ENCODE peak calls at places on chromosomes 2 and 18, in ten cellular contexts. B is GM20000; U is NCI-H345; X is activated CD8-positive, alpha-beta memory T cell treated with anti-CD3 and anti-CD28 coated beads, Interleukin-2, amount 50 U/mL, for 4 hours; Y is left kidney; K is left ventricle myocardium inferior; D is nephron progenitor cell; T is chondrocyte; H is upper lobe of right lung; P is GM06990. E is an unnamed sample.

GRCh38 chr2:10009811-10010781 is 33.3 kb upstream of the KLF11 start:
- DNase-seq in B (no peak), U (no peak), X (no peak), Y (no peak), K (peak), D (no peak), T (peak), H (peak), P (no peak), E (no peak)

GRCh38 chr18:23812566-23813440 is 123.5 kb downstream of the LAMA3 start:
- DNase-seq in B (peak), U (peak), X (no peak), Y (peak), K (no peak), D (no peak), T (no peak), H (no peak), P (no peak), E (no peak)

GRCh38 chr2:15141211-15141610 is 419.9 kb downstream of the NBAS start:
- DNase-seq in B (no peak), U (no peak), X (no peak), Y (no peak), K (no peak), D (no peak), T (no peak), H (no peak), P (no peak), E (no peak)

GRCh38 chr2:68796306-68796905 is 61.8 kb downstream of the ARHGAP25 start:
- DNase-seq in B (no peak), U (no peak), X (no peak), Y (no peak), K (no peak), D (no peak), T (no peak), H (no peak), P (no peak), E (no peak)

GRCh38 chr2:127041259-127041970 is 65.5 kb downstream of the BIN1 start:
- DNase-seq in B (no peak), U (no peak), X (no peak), Y (no peak), K (no peak), D (no peak), T (peak), H (no peak), P (no peak), E (no peak)

GRCh38 chr2:152304845-152305244 is 30.1 kb upstream of the FMNL2 start:
- DNase-seq in B (no peak), U (no peak), X (no peak), Y (no peak), K (no peak), D (no peak), T (no peak), H (no peak), P (no peak), E (no peak)

GRCh38 chr18:24127735-24128134 is 11.1 kb upstream of the CABYR start:
- DNase-seq in B (no peak), U (no peak), X (no peak), Y (no peak), K (no peak), D (no peak), T (no peak), H (no peak), P (no peak), E (no peak)

GRCh38 chr2:165401285-165401852 is 68.1 kb upstream of the CSRNP3 start:
- DNase-seq in B (peak), U (peak), X (no peak), Y (peak), K (no peak), D (peak), T (no peak), H (no peak), P (peak), E (no peak)

GRCh38 chr2:197152451-197153228 is 157.9 kb downstream of the ANKRD44 start:
- DNase-seq in B (no peak), U (no peak), X (no peak), Y (no peak), K (no peak), D (no peak), T (no peak), H (no peak), P (peak), E (no peak)

GRCh38 chr2:175439416-175439815 is 257.9 kb upstream of the ATP5MC3 start:
- DNase-seq in B (no peak), U (no peak), X (no peak), Y (no peak), K (no peak), D (no peak), T (no peak), H (no peak), P (no peak), E (no peak)

E was measured in progenitor cell of endocrine pancreas.